ENCODE peak calls at places on chromosomes 6 and 20, in seven cellular contexts. Y is heart right ventricle, X is mesenchymal stem cell, O is colonic mucosa, P is heart left ventricle, Q is fibroblast of lung, J is fibroblast of mammary gland. C is an unnamed sample.

GRCh38 chr6:165807249-165807951 is 144.4 kb upstream of the PDE10A start:
- DNase-seq in Q (no peak), P (no peak), J (peak; percentile 3), O (no peak), Y (no peak), X (no peak), C (no peak)

GRCh38 chr6:154298297-154298696 is 58.3 kb downstream of the IPCEF1 start:
- DNase-seq in O (no peak), Y (no peak), X (peak; percentile 27), Q (peak; percentile 48), P (no peak), J (peak; percentile 33), C (no peak)

GRCh38 chr20:46377532-46377931 is 28.9 kb downstream of the ELMO2 start:
- DNase-seq in J (no peak), X (no peak), Q (no peak), Y (no peak), P (no peak), O (no peak), C (no peak)

GRCh38 chr20:13800728-13801134 is 15.9 kb downstream of the NDUFAF5 start:
- DNase-seq in Q (peak; percentile 96), O (peak; percentile 52), J (peak; percentile 91), Y (peak; percentile 90), P (peak; percentile 94), X (peak; percentile 65), C (peak; percentile 71)

GRCh38 chr20:25345721-25346120 is 44.9 kb downstream of the ABHD12 start:
- DNase-seq in O (no peak), X (no peak), Y (no peak), P (no peak), J (no peak), Q (no peak), C (no peak)

GRCh38 chr6:18997375-18997826 is 610.3 kb downstream of the RNF144B start:
- DNase-seq in X (peak; percentile 19), Q (peak; percentile 65), P (no peak), J (peak; percentile 56), O (no peak), Y (no peak), C (no peak)

GRCh38 chr20:6519556-6519955 is 247.9 kb upstream of the BMP2 start:
- DNase-seq in X (peak; percentile 83), O (no peak), J (peak; percentile 75), Y (no peak), P (no peak), Q (peak; percentile 86), C (no peak)

GRCh38 chr20:9686455-9686854 is 152.4 kb downstream of the PAK5 start:
- DNase-seq in O (no peak), X (no peak), P (no peak), Y (no peak), J (no peak), Q (no peak), C (no peak)

GRCh38 chr6:93242049-93242448 is 177.3 kb downstream of the EPHA7 start:
- DNase-seq in J (no peak), P (no peak), Q (no peak), O (no peak), Y (no peak), X (no peak), C (no peak)

GRCh38 chr6:151723152-151723551 is 84.3 kb upstream of the ESR1 start:
- DNase-seq in Q (no peak), P (no peak), J (no peak), X (no peak), O (no peak), Y (no peak), C (no peak)

GRCh38 chr6:141152951-141153350 is 979.8 kb upstream of the GJE1 start:
- DNase-seq in J (peak; percentile 25), Q (no peak), Y (no peak), P (no peak), X (no peak), O (no peak), C (no peak)

GRCh38 chr6:135850882-135851281 is 619 bp upstream of the PDE7B start:
- DNase-seq in Y (no peak), X (no peak), O (no peak), J (no peak), Q (no peak), P (no peak), C (no peak)

GRCh38 chr20:38387953-38388352 is 41.7 kb downstream of the LBP start:
- DNase-seq in Q (no peak), Y (no peak), J (no peak), O (no peak), X (no peak), P (no peak), C (no peak)

GRCh38 chr6:160000280-160000704 is 31.4 kb downstream of the IGF2R start:
- DNase-seq in J (peak; percentile 41), X (no peak), Q (peak; percentile 35), P (no peak), O (no peak), Y (no peak), C (no peak)

GRCh38 chr6:36897629-36898028 is 11.9 kb downstream of the C6orf89 start:
- DNase-seq in P (no peak), X (no peak), J (no peak), O (no peak), Y (no peak), Q (no peak), C (no peak)

GRCh38 chr6:142816024-142816423 is 129.0 kb downstream of the HIVEP2 start:
- DNase-seq in Y (no peak), X (no peak), O (no peak), J (no peak), Q (no peak), P (no peak), C (no peak)

GRCh38 chr20:50886184-50886790 is 45.0 kb downstream of the ADNP start:
- DNase-seq in Q (no peak), Y (no peak), O (no peak), X (no peak), J (no peak), P (no peak), C (no peak)

GRCh38 chr20:19688031-19688806 is 69.8 kb upstream of the RIN2 start:
- DNase-seq in P (peak; percentile 85), J (peak; percentile 85), X (peak; percentile 87), O (peak; percentile 82), Y (peak; percentile 76), Q (peak; percentile 82), C (peak; percentile 78)

GRCh38 chr6:41601248-41601549 is 37.1 kb upstream of the MDFI start:
- DNase-seq in Y (no peak), P (peak; percentile 34), X (no peak), Q (no peak), J (no peak), O (no peak), C (no peak)

GRCh38 chr6:79028641-79029314 is 49.3 kb downstream of the PHIP start:
- DNase-seq in Y (no peak), X (no peak), P (no peak), Q (no peak), O (no peak), J (no peak), C (no peak)

GRCh38 chr6:14396826-14397517 is 279.4 kb downstream of the CD83 start:
- DNase-seq in Y (no peak), Q (peak; percentile 54), J (peak; percentile 69), O (no peak), P (no peak), X (no peak), C (no peak)

GRCh38 chr6:42440027-42440426 is 11.7 kb downstream of the TRERF1 start:
- DNase-seq in J (no peak), P (no peak), X (peak; percentile 53), Q (peak; percentile 19), O (no peak), Y (no peak), C (no peak)

GRCh38 chr6:116210750-116211425 is 43.0 kb downstream of the TSPYL4 start:
- DNase-seq in Q (no peak), J (peak; percentile 72), P (peak; percentile 60), O (no peak), X (no peak), Y (peak; percentile 45), C (no peak)

GRCh38 chr6:87628424-87628823 is 38.5 kb downstream of the ORC3 start:
- DNase-seq in O (no peak), J (no peak), X (no peak), P (no peak), Y (no peak), Q (no peak), C (no peak)

GRCh38 chr6:87628881-87629280 is 38.9 kb downstream of the ORC3 start:
- DNase-seq in J (peak; percentile 32), O (no peak), X (no peak), Q (peak; percentile 28), P (no peak), Y (no peak), C (no peak)

GRCh38 chr6:87617405-87617804 is 27.5 kb downstream of the ORC3 start:
- DNase-seq in O (no peak), J (no peak), X (no peak), P (no peak), Y (no peak), Q (no peak), C (no peak)

GRCh38 chr6:87618531-87618930 is 28.6 kb downstream of the ORC3 start:
- DNase-seq in O (no peak), X (no peak), P (no peak), Y (no peak), Q (no peak), J (peak; percentile 10), C (no peak)

DNA sequence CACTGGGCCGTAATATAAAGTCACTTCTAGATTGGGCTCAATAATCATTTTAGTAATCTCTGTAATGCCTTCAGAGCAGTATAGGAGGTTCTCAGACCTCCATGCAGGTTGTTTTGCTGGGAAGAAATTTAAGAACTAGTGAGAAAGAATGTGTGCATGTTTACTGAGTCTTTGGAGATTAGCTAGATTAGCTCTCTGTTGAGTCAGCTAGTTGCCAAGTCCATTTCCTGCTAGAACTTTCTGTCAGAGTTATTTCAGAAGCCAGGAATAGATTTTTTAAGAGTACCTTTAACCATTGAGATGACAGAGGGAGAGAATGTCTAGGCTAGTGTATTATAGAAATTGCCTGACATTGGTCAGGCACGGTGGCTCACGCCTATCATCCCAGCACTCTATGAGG is 33.3 kb downstream of the ORC3 start:
- DNase-seq in Y (no peak), Q (no peak), X (peak; percentile 38), P (no peak), J (no peak), O (no peak), C (no peak)
- H3K4me3 ChIP-seq in Y (no peak overlapping the region), Q (no peak overlapping the region), X (no peak overlapping the region), P (no peak overlapping the region), J (no peak overlapping the region), O (no peak overlapping the region), C (no peak overlapping the region)

GRCh38 chr20:21102252-21102609 is 3.9 kb downstream of the LINC00237 start:
- DNase-seq in X (no peak), J (no peak), O (peak; percentile 51), P (no peak), Y (no peak), Q (no peak), C (peak; percentile 42)
- H3K4me3 ChIP-seq in X (no peak overlapping the region), J (no peak overlapping the region), O (peak overlapping the region; percentile 47), P (peak overlapping the region; percentile 25), Y (peak overlapping the region; percentile 52), Q (no peak overlapping the region), C (peak overlapping the region; percentile 40)

DNA sequence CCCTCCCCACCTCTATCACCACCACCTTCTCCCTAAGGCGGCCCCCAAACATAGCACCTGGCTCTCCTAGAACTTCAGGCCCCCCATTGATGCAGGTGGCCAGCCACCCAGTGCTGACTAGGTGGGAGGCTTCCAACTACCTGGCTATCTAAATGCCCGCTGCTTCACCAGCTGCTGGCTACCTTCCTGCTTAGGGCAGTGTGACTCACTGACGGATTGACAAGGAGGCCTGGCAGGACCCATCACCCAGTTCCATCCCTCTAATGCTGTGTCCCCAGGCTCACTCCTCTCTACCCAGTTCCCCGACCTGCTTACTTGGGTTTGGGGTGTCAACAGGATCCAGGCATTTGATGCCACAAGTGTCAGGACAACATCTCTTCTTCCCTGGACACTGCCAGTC is 1.1 kb downstream of the SLPI start:
- DNase-seq in J (no peak), Q (no peak), P (no peak), X (no peak), Y (no peak), O (no peak), C (no peak)
- H3K4me3 ChIP-seq in J (no peak overlapping the region), Q (no peak overlapping the region), P (no peak overlapping the region), X (no peak overlapping the region), Y (no peak overlapping the region), O (no peak overlapping the region), C (no peak overlapping the region)

GRCh38 chr6:133166706-133167105 is 74.5 kb upstream of the EYA4 start:
- DNase-seq in X (no peak), J (no peak), P (no peak), Y (no peak), Q (no peak), O (no peak), C (no peak)
- H3K4me3 ChIP-seq in X (no peak overlapping the region), J (no peak overlapping the region), P (no peak overlapping the region), Y (no peak overlapping the region), Q (no peak overlapping the region), O (no peak overlapping the region), C (no peak overlapping the region)

C was measured in tibial artery.